ENCODE peak calls at places on chromosomes 6 and 20, in four cellular contexts. K, X, E and B are unnamed samples.

GRCh38 chr20:19251958-19252669 is 39.7 kb downstream of the SLC24A3 start:
- DNase-seq in K (no peak), X (no peak), E (no peak), B (no peak)

GRCh38 chr6:35499372-35499771 is 2.5 kb upstream of the TEAD3 start:
- DNase-seq in X (no peak), K (no peak), E (no peak), B (no peak)

GRCh38 chr6:75747371-75747984 is 1.6 kb upstream of the MYO6 start:
- DNase-seq in K (no peak), X (peak), E (no peak), B (no peak)

GRCh38 chr6:34243901-34244884 is 4.6 kb downstream of the SMIM29 start:
- DNase-seq in E (peak), X (no peak), K (peak), B (no peak)

GRCh38 chr6:1382883-1383728 is 6.3 kb upstream of the FOXF2 start:
- DNase-seq in K (no peak), X (no peak), E (no peak), B (no peak)

GRCh38 chr20:37714973-37715657 is 21.3 kb downstream of the CTNNBL1 start:
- DNase-seq in K (no peak), E (no peak), X (no peak), B (no peak)

GRCh38 chr6:33772114-33772830 is 16.7 kb downstream of the LEMD2 start:
- DNase-seq in E (no peak), K (peak), X (no peak), B (no peak)

GRCh38 chr6:16334671-16335070 is 96.3 kb downstream of the GMPR start:
- DNase-seq in X (peak), K (peak), E (no peak), B (no peak)

GRCh38 chr6:169274761-169275160 is 21.1 kb upstream of the THBS2 start:
- DNase-seq in K (peak), E (no peak), X (no peak), B (no peak)

GRCh38 chr6:158608221-158608620 is 36.3 kb downstream of the DYNLT1 start:
- DNase-seq in X (no peak), E (no peak), K (no peak), B (no peak)

GRCh38 chr6:129567374-129567773 is 142.6 kb downstream of the ARHGAP18 start:
- DNase-seq in X (no peak), K (peak), E (peak), B (no peak)

GRCh38 chr6:42451595-42452170 is at the start of gene TRERF1:
- DNase-seq in K (peak), X (peak), E (peak), B (peak)

GRCh38 chr20:54622338-54623280 is 147.2 kb downstream of the DOK5 start:
- DNase-seq in E (no peak), K (no peak), X (no peak), B (no peak)

GRCh38 chr20:25288291-25289181 is 40.7 kb downstream of the PYGB start:
- DNase-seq in E (no peak), K (no peak), X (no peak), B (no peak)

GRCh38 chr20:54197621-54198604 is 10.0 kb upstream of the PFDN4 start:
- DNase-seq in K (peak), E (no peak), X (no peak), B (no peak)

GRCh38 chr6:169780571-169781091 is 29.2 kb downstream of the ERMARD start:
- DNase-seq in K (no peak), X (no peak), E (no peak), B (no peak)

GRCh38 chr6:85923013-85923430 is 280.3 kb upstream of the SYNCRIP start:
- DNase-seq in K (peak), X (peak), E (no peak), B (no peak)

GRCh38 chr6:112035446-112035845 is 18.5 kb upstream of the CCN6 start:
- DNase-seq in E (no peak), X (no peak), K (no peak), B (no peak)

GRCh38 chr6:137870744-137871247 is 3.7 kb downstream of the TNFAIP3 start:
- DNase-seq in K (no peak), X (no peak), E (peak), B (no peak)

GRCh38 chr20:51529758-51530157 is 12.8 kb downstream of the NFATC2 start:
- DNase-seq in K (no peak), E (peak), X (no peak), B (no peak)